ENCODE peak calls at places on chromosomes 2 and 18, in eight cellular contexts. One of them, this sample, is unnamed.

GRCh38 chr2:128303911-128304310 is 14.8 kb downstream of the HS6ST1 start:
- DNase-seq in right atrium auricular region: no peak
- DNase-seq in neural progenitor cell: no peak
- DNase-seq in MM.1S: no peak
- DNase-seq in effector memory CD4-positive, alpha-beta T cell: no peak
- DNase-seq in heart right ventricle: no peak
- DNase-seq in PC-3: no peak
- DNase-seq in transverse colon: no peak
- DNase-seq in this sample: no peak

GRCh38 chr2:20584045-20584636 is 66.8 kb downstream of the HS1BP3 start:
- DNase-seq in transverse colon: no peak
- DNase-seq in PC-3: peak; percentile 75
- DNase-seq in MM.1S: no peak
- DNase-seq in effector memory CD4-positive, alpha-beta T cell: no peak
- DNase-seq in right atrium auricular region: no peak
- DNase-seq in neural progenitor cell: no peak
- DNase-seq in heart right ventricle: peak; percentile 16
- DNase-seq in this sample: peak; percentile 88

GRCh38 chr2:218008060-218009040 is 5.6 kb upstream of the TNS1 start:
- DNase-seq in heart right ventricle: no peak
- DNase-seq in effector memory CD4-positive, alpha-beta T cell: no peak
- DNase-seq in MM.1S: no peak
- DNase-seq in right atrium auricular region: no peak
- DNase-seq in transverse colon: no peak
- DNase-seq in PC-3: no peak
- DNase-seq in neural progenitor cell: no peak
- DNase-seq in this sample: no peak

GRCh38 chr2:37573406-37573805 is 98.0 kb downstream of the CDC42EP3 start:
- DNase-seq in neural progenitor cell: no peak
- DNase-seq in transverse colon: no peak
- DNase-seq in effector memory CD4-positive, alpha-beta T cell: no peak
- DNase-seq in PC-3: peak; percentile 61
- DNase-seq in right atrium auricular region: no peak
- DNase-seq in MM.1S: no peak
- DNase-seq in heart right ventricle: no peak
- DNase-seq in this sample: no peak

GRCh38 chr2:129469389-129469788 is 510.1 kb upstream of the RAB6C start:
- DNase-seq in effector memory CD4-positive, alpha-beta T cell: no peak
- DNase-seq in neural progenitor cell: no peak
- DNase-seq in MM.1S: no peak
- DNase-seq in right atrium auricular region: no peak
- DNase-seq in PC-3: peak; percentile 3
- DNase-seq in heart right ventricle: no peak
- DNase-seq in transverse colon: no peak
- DNase-seq in this sample: no peak

GRCh38 chr18:14959550-14959949 is 211.6 kb downstream of the ANKRD30B start:
- DNase-seq in heart right ventricle: no peak
- DNase-seq in effector memory CD4-positive, alpha-beta T cell: no peak
- DNase-seq in right atrium auricular region: peak; percentile 13
- DNase-seq in neural progenitor cell: no peak
- DNase-seq in PC-3: no peak
- DNase-seq in transverse colon: no peak
- DNase-seq in MM.1S: no peak
- DNase-seq in this sample: no peak

GRCh38 chr2:71778514-71779305 is 325.3 kb downstream of the DYSF start:
- DNase-seq in transverse colon: no peak
- DNase-seq in neural progenitor cell: no peak
- DNase-seq in PC-3: peak; percentile 51
- DNase-seq in MM.1S: no peak
- DNase-seq in right atrium auricular region: peak; percentile 43
- DNase-seq in heart right ventricle: no peak
- DNase-seq in effector memory CD4-positive, alpha-beta T cell: no peak
- DNase-seq in this sample: no peak

GRCh38 chr2:232286011-232286868 is 92.3 kb upstream of the ALPP start:
- DNase-seq in PC-3: no peak
- DNase-seq in right atrium auricular region: no peak
- DNase-seq in effector memory CD4-positive, alpha-beta T cell: no peak
- DNase-seq in transverse colon: no peak
- DNase-seq in neural progenitor cell: no peak
- DNase-seq in MM.1S: no peak
- DNase-seq in heart right ventricle: no peak
- DNase-seq in this sample: no peak

GRCh38 chr18:71136487-71136886 is 847.6 kb downstream of the SOCS6 start:
- DNase-seq in neural progenitor cell: no peak
- DNase-seq in right atrium auricular region: no peak
- DNase-seq in MM.1S: no peak
- DNase-seq in PC-3: no peak
- DNase-seq in transverse colon: no peak
- DNase-seq in heart right ventricle: no peak
- DNase-seq in effector memory CD4-positive, alpha-beta T cell: no peak
- DNase-seq in this sample: no peak

GRCh38 chr2:73925033-73925704 is 1.5 kb upstream of the DGUOK start:
- DNase-seq in heart right ventricle: no peak
- DNase-seq in MM.1S: peak; percentile 21
- DNase-seq in PC-3: no peak
- DNase-seq in neural progenitor cell: no peak
- DNase-seq in transverse colon: peak; percentile 69
- DNase-seq in effector memory CD4-positive, alpha-beta T cell: no peak
- DNase-seq in right atrium auricular region: no peak
- DNase-seq in this sample: no peak

GRCh38 chr2:73926493-73927327 is at the start of gene DGUOK:
- DNase-seq in neural progenitor cell: peak; percentile 98
- DNase-seq in heart right ventricle: peak; percentile 93
- DNase-seq in transverse colon: peak; percentile 99
- DNase-seq in effector memory CD4-positive, alpha-beta T cell: peak; percentile 96
- DNase-seq in MM.1S: peak; percentile 100
- DNase-seq in right atrium auricular region: peak; percentile 99
- DNase-seq in PC-3: peak; percentile 99
- DNase-seq in this sample: peak; percentile 93

GRCh38 chr2:73928995-73929394 is 2.3 kb downstream of the DGUOK start:
- DNase-seq in neural progenitor cell: no peak
- DNase-seq in effector memory CD4-positive, alpha-beta T cell: no peak
- DNase-seq in heart right ventricle: no peak
- DNase-seq in transverse colon: peak; percentile 52
- DNase-seq in right atrium auricular region: no peak
- DNase-seq in MM.1S: no peak
- DNase-seq in PC-3: no peak
- DNase-seq in this sample: no peak

GRCh38 chr2:73925853-73926492 is 707 bp upstream of the DGUOK start:
- DNase-seq in PC-3: no peak
- DNase-seq in transverse colon: peak; percentile 81
- DNase-seq in right atrium auricular region: no peak
- DNase-seq in effector memory CD4-positive, alpha-beta T cell: no peak
- DNase-seq in neural progenitor cell: no peak
- DNase-seq in heart right ventricle: no peak
- DNase-seq in MM.1S: no peak
- DNase-seq in this sample: no peak

GRCh38 chr2:73927344-73927743 is 664 bp downstream of the DGUOK start:
- DNase-seq in neural progenitor cell: no peak
- DNase-seq in transverse colon: no peak
- DNase-seq in heart right ventricle: no peak
- DNase-seq in MM.1S: no peak
- DNase-seq in right atrium auricular region: no peak
- DNase-seq in effector memory CD4-positive, alpha-beta T cell: no peak
- DNase-seq in PC-3: no peak
- DNase-seq in this sample: no peak
- H3K4me1 ChIP-seq in neural progenitor cell: peaks cover 14% of the 10 kb centered on the region
- H3K4me1 ChIP-seq in transverse colon: peaks cover 28% of the 10 kb centered on the region
- H3K4me1 ChIP-seq in heart right ventricle: peaks cover 26% of the 10 kb centered on the region
- H3K4me1 ChIP-seq in MM.1S: peaks cover 5% of the 10 kb centered on the region
- H3K4me1 ChIP-seq in right atrium auricular region: no peaks in the 10 kb centered on the region
- H3K4me1 ChIP-seq in effector memory CD4-positive, alpha-beta T cell: peaks cover 17% of the 10 kb centered on the region
- H3K4me1 ChIP-seq in PC-3: peaks cover 43% of the 10 kb centered on the region
- H3K4me1 ChIP-seq in this sample: peaks cover 36% of the 10 kb centered on the region

DNA sequence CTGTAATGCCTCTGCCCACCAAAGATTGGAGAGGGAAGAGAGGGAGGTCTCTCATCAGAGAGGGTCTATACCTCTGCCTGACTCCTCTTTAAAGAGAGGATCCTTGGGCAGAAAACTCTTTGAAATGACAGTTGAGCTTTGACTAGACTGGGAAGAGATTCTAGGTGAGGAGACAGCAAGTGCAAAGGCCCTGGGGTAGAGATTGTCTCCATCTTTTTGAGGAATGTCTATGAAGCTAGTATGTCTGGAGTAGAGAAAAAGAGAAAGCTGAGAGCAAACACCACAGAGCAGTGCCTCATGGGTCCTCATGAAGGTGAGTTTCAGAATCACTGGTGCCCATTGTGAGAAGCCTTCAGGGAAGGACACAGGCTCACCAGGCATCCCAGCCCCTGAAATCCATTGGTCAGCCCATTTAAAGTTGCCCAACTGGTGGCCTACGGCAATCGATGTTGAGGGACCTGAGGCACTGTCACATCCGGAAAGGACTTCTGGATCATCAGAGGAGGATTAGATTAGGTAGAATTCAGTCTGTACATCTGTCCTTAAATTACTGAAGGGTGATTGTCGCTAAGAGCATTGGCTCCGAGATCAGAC is 31.5 kb downstream of the LBH start:
- DNase-seq in heart right ventricle: no peak
- DNase-seq in right atrium auricular region: no peak
- DNase-seq in MM.1S: no peak
- DNase-seq in transverse colon: no peak
- DNase-seq in effector memory CD4-positive, alpha-beta T cell: no peak
- DNase-seq in neural progenitor cell: no peak
- DNase-seq in PC-3: no peak
- DNase-seq in this sample: no peak
- H3K4me1 ChIP-seq in heart right ventricle: peaks cover 6% of the 10 kb centered on the region
- H3K4me1 ChIP-seq in right atrium auricular region: no peaks in the 10 kb centered on the region
- H3K4me1 ChIP-seq in MM.1S: peaks cover 4% of the 10 kb centered on the region
- H3K4me1 ChIP-seq in transverse colon: peaks cover 6% of the 10 kb centered on the region
- H3K4me1 ChIP-seq in effector memory CD4-positive, alpha-beta T cell: peaks cover 46% of the 10 kb centered on the region
- H3K4me1 ChIP-seq in neural progenitor cell: no peaks in the 10 kb centered on the region
- H3K4me1 ChIP-seq in PC-3: no peaks in the 10 kb centered on the region
- H3K4me1 ChIP-seq in this sample: no peaks in the 10 kb centered on the region

DNA sequence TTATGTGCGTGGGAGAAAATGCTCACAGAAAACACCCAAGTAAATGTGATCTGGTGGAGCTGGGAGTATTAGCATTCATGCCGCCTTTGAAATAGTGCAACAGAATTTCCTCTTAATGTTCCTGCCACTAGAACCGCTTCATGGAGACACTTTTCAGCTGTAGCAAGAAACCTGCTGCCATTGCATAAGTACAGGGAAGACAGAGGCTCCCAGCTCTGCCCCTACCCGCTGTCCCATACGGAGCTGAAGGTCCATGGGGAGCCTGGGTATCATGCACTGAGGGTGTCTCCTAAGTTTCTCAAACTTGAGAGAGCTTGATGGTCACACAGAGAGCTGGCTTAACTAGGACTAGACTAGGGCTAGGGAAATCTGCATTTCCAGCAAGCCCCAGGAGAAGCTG is 49.6 kb downstream of the CRIM1 start:
- DNase-seq in transverse colon: no peak
- DNase-seq in PC-3: no peak
- DNase-seq in MM.1S: no peak
- DNase-seq in right atrium auricular region: no peak
- DNase-seq in heart right ventricle: no peak
- DNase-seq in neural progenitor cell: no peak
- DNase-seq in effector memory CD4-positive, alpha-beta T cell: no peak
- DNase-seq in this sample: no peak
- H3K4me1 ChIP-seq in transverse colon: peaks cover 8% of the 10 kb centered on the region
- H3K4me1 ChIP-seq in PC-3: peaks cover 30% of the 10 kb centered on the region
- H3K4me1 ChIP-seq in MM.1S: no peaks in the 10 kb centered on the region
- H3K4me1 ChIP-seq in right atrium auricular region: no peaks in the 10 kb centered on the region
- H3K4me1 ChIP-seq in heart right ventricle: peaks cover 37% of the 10 kb centered on the region
- H3K4me1 ChIP-seq in neural progenitor cell: peaks cover 35% of the 10 kb centered on the region
- H3K4me1 ChIP-seq in effector memory CD4-positive, alpha-beta T cell: no peaks in the 10 kb centered on the region
- H3K4me1 ChIP-seq in this sample: peaks cover 19% of the 10 kb centered on the region

GRCh38 chr18:24826605-24827004 is 366.2 kb downstream of the HRH4 start:
- DNase-seq in MM.1S: no peak
- DNase-seq in PC-3: no peak
- DNase-seq in transverse colon: no peak
- DNase-seq in heart right ventricle: no peak
- DNase-seq in neural progenitor cell: no peak
- DNase-seq in right atrium auricular region: no peak
- DNase-seq in effector memory CD4-positive, alpha-beta T cell: no peak
- DNase-seq in this sample: no peak
- H3K4me1 ChIP-seq in MM.1S: no peaks in the 10 kb centered on the region
- H3K4me1 ChIP-seq in PC-3: no peaks in the 10 kb centered on the region
- H3K4me1 ChIP-seq in transverse colon: no peaks in the 10 kb centered on the region
- H3K4me1 ChIP-seq in heart right ventricle: no peaks in the 10 kb centered on the region
- H3K4me1 ChIP-seq in neural progenitor cell: peaks cover 49% of the 10 kb centered on the region
- H3K4me1 ChIP-seq in right atrium auricular region: no peaks in the 10 kb centered on the region
- H3K4me1 ChIP-seq in effector memory CD4-positive, alpha-beta T cell: no peaks in the 10 kb centered on the region
- H3K4me1 ChIP-seq in this sample: no peaks in the 10 kb centered on the region

DNA sequence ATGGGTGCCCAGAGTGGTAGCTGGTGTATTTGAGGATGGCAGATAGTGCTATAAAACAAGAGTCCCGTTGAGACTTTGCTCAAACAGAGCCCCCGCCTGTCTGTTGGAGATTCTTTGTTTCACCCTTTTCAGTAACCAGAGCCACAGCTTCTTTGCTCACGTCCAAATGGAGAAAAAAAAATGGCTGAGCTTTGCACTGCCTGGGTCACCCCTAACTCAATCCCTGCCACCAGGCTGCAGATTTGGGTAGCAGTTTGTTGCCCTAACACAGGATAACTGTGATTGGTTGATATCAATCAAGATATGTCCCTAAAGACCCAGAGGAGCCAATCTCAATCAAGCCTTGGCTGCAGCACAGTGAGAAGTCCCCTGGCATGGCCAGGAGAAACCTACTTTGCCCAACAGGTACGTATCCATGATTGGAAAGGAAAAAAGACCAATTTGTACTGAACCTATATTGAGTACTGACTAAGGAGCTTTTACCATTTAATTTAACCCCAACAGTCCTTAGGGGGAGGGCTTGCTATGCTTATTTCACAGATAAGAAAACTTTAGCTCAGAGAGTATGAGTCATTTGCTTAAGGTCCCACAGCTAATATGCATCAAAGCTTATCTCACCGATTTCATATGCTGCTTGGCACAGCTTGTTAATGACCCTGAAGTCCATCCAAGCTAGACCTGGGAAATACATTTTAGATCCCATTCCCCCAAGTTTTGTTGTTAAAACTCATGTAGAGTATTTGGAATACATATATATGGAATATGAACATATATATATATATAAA is 72.0 kb upstream of the SH3BP4 start:
- DNase-seq in heart right ventricle: no peak
- DNase-seq in effector memory CD4-positive, alpha-beta T cell: no peak
- DNase-seq in neural progenitor cell: no peak
- DNase-seq in right atrium auricular region: no peak
- DNase-seq in PC-3: peak; percentile 17
- DNase-seq in transverse colon: no peak
- DNase-seq in MM.1S: no peak
- DNase-seq in this sample: peak; percentile 88
- H3K4me1 ChIP-seq in heart right ventricle: peaks cover 19% of the 10 kb centered on the region
- H3K4me1 ChIP-seq in effector memory CD4-positive, alpha-beta T cell: no peaks in the 10 kb centered on the region
- H3K4me1 ChIP-seq in neural progenitor cell: peaks cover 10% of the 10 kb centered on the region
- H3K4me1 ChIP-seq in right atrium auricular region: no peaks in the 10 kb centered on the region
- H3K4me1 ChIP-seq in PC-3: peaks cover 33% of the 10 kb centered on the region
- H3K4me1 ChIP-seq in transverse colon: no peaks in the 10 kb centered on the region
- H3K4me1 ChIP-seq in MM.1S: peaks cover 11% of the 10 kb centered on the region
- H3K4me1 ChIP-seq in this sample: peaks cover 47% of the 10 kb centered on the region

DNA sequence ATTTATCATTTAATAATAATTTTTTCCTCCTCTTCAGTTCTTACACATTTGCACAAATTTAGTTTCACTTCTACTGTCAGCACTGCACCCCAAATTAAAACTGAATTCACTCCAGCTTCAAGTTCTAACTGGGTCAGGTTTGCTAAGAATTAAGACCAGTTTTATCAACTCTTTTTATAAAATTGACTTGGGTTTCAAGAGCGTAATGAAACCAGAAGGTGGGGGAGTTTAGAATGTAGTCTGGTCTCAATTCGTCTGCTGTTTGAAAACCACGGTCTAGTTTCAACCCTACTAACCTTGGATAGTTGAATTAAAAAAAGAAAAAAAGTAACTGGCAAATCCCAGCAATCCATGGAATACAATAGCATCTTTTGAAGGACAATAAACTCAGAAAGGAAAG is 14.3 kb upstream of the CTLA4 start:
- DNase-seq in neural progenitor cell: no peak
- DNase-seq in PC-3: no peak
- DNase-seq in right atrium auricular region: no peak
- DNase-seq in effector memory CD4-positive, alpha-beta T cell: no peak
- DNase-seq in heart right ventricle: no peak
- DNase-seq in transverse colon: no peak
- DNase-seq in MM.1S: peak; percentile 74
- DNase-seq in this sample: no peak
- H3K4me1 ChIP-seq in neural progenitor cell: no peaks in the 10 kb centered on the region
- H3K4me1 ChIP-seq in PC-3: no peaks in the 10 kb centered on the region
- H3K4me1 ChIP-seq in right atrium auricular region: no peaks in the 10 kb centered on the region
- H3K4me1 ChIP-seq in effector memory CD4-positive, alpha-beta T cell: peaks cover 6% of the 10 kb centered on the region
- H3K4me1 ChIP-seq in heart right ventricle: no peaks in the 10 kb centered on the region
- H3K4me1 ChIP-seq in transverse colon: no peaks in the 10 kb centered on the region
- H3K4me1 ChIP-seq in MM.1S: peaks cover 34% of the 10 kb centered on the region
- H3K4me1 ChIP-seq in this sample: no peaks in the 10 kb centered on the region